ENCODE peak calls at places on chromosome 22, in six cellular contexts. One of them, this sample, is unnamed. For H3K4me1, the result is how much of the 10 kb centered on the place peaks cover.

GRCh38 chr22:47724030-47724429 is 961.6 kb downstream of the TBC1D22A start:
- DNase-seq in A549: no peak
- DNase-seq in vagina: no peak
- DNase-seq in BE2C: no peak
- DNase-seq in Peyer's patch: no peak
- DNase-seq in pancreas: no peak
- DNase-seq in this sample: no peak

GRCh38 chr22:37674951-37675929 is at the start of gene LGALS1:
- DNase-seq in A549: peak
- DNase-seq in vagina: no peak
- DNase-seq in BE2C: peak
- DNase-seq in Peyer's patch: peak
- DNase-seq in pancreas: peak
- DNase-seq in this sample: peak

GRCh38 chr22:43953988-43954771 is 1.1 kb upstream of the SAMM50 start:
- DNase-seq in A549: no peak
- DNase-seq in vagina: no peak
- DNase-seq in BE2C: no peak
- DNase-seq in Peyer's patch: no peak
- DNase-seq in pancreas: no peak
- DNase-seq in this sample: no peak

GRCh38 chr22:29342177-29342576 is 26.7 kb upstream of the RASL10A start:
- DNase-seq in A549: no peak
- DNase-seq in vagina: no peak
- DNase-seq in BE2C: no peak
- DNase-seq in Peyer's patch: no peak
- DNase-seq in pancreas: no peak
- DNase-seq in this sample: no peak

GRCh38 chr22:26134654-26135330 is 34.5 kb upstream of the SEZ6L start:
- DNase-seq in A549: peak
- DNase-seq in vagina: no peak
- DNase-seq in BE2C: peak
- DNase-seq in Peyer's patch: no peak
- DNase-seq in pancreas: no peak
- DNase-seq in this sample: no peak

GRCh38 chr22:41524809-41525449 is 19.3 kb downstream of the POLR3H start:
- DNase-seq in A549: no peak
- DNase-seq in vagina: no peak
- DNase-seq in BE2C: no peak
- DNase-seq in Peyer's patch: no peak
- DNase-seq in pancreas: peak
- DNase-seq in this sample: no peak

GRCh38 chr22:28297504-28297903 is 378.4 kb upstream of the PITPNB start:
- DNase-seq in A549: no peak
- DNase-seq in vagina: no peak
- DNase-seq in BE2C: no peak
- DNase-seq in Peyer's patch: no peak
- DNase-seq in pancreas: no peak
- DNase-seq in this sample: no peak

GRCh38 chr22:49877642-49878041 is 24.0 kb downstream of the ZBED4 start:
- DNase-seq in A549: no peak
- DNase-seq in vagina: no peak
- DNase-seq in BE2C: no peak
- DNase-seq in Peyer's patch: no peak
- DNase-seq in pancreas: no peak
- DNase-seq in this sample: no peak

GRCh38 chr22:40289991-40290459 is 56.3 kb upstream of the ADSL start:
- DNase-seq in A549: no peak
- DNase-seq in vagina: no peak
- DNase-seq in BE2C: no peak
- DNase-seq in Peyer's patch: no peak
- DNase-seq in pancreas: no peak
- DNase-seq in this sample: no peak

GRCh38 chr22:39429186-39429585 is 27.6 kb upstream of the MGAT3 start:
- DNase-seq in A549: no peak
- DNase-seq in vagina: no peak
- DNase-seq in BE2C: no peak
- DNase-seq in Peyer's patch: no peak
- DNase-seq in pancreas: no peak
- DNase-seq in this sample: no peak

GRCh38 chr22:22422629-22423112 is 85.9 kb downstream of the ZNF280B start:
- DNase-seq in A549: peak
- DNase-seq in vagina: peak
- DNase-seq in BE2C: peak
- DNase-seq in Peyer's patch: peak
- DNase-seq in pancreas: peak
- DNase-seq in this sample: no peak

GRCh38 chr22:35629406-35630234 is 12.5 kb upstream of the MB start:
- DNase-seq in A549: peak
- DNase-seq in vagina: no peak
- DNase-seq in BE2C: no peak
- DNase-seq in Peyer's patch: no peak
- DNase-seq in pancreas: no peak
- DNase-seq in this sample: peak

GRCh38 chr22:35804421-35804820 is 86.7 kb downstream of the APOL5 start:
- DNase-seq in A549: no peak
- DNase-seq in vagina: no peak
- DNase-seq in BE2C: no peak
- DNase-seq in Peyer's patch: no peak
- DNase-seq in pancreas: no peak
- DNase-seq in this sample: no peak

GRCh38 chr22:29799217-29799680 is 32.1 kb downstream of the UQCR10 start:
- DNase-seq in A549: peak
- DNase-seq in vagina: no peak
- DNase-seq in BE2C: peak
- DNase-seq in Peyer's patch: no peak
- DNase-seq in pancreas: peak
- DNase-seq in this sample: peak

GRCh38 chr22:49208768-49209252 is 618.9 kb downstream of the BRD1 start:
- DNase-seq in A549: no peak
- DNase-seq in vagina: no peak
- DNase-seq in BE2C: no peak
- DNase-seq in Peyer's patch: peak
- DNase-seq in pancreas: no peak
- DNase-seq in this sample: no peak

GRCh38 chr22:47329727-47330653 is 567.5 kb downstream of the TBC1D22A start:
- DNase-seq in A549: no peak
- DNase-seq in vagina: no peak
- DNase-seq in BE2C: no peak
- DNase-seq in Peyer's patch: no peak
- DNase-seq in pancreas: no peak
- DNase-seq in this sample: no peak

GRCh38 chr22:37248251-37248650 is 4.2 kb upstream of the RAC2 start:
- DNase-seq in A549: no peak
- DNase-seq in vagina: no peak
- DNase-seq in BE2C: no peak
- DNase-seq in Peyer's patch: no peak
- DNase-seq in pancreas: no peak
- DNase-seq in this sample: no peak

GRCh38 chr22:49983148-49984042 is 22.8 kb downstream of the PIM3 start:
- DNase-seq in A549: no peak
- DNase-seq in vagina: peak
- DNase-seq in BE2C: peak
- DNase-seq in Peyer's patch: peak
- DNase-seq in pancreas: peak
- DNase-seq in this sample: peak

GRCh38 chr22:31334329-31334728 is 11.8 kb downstream of the PATZ1 start:
- DNase-seq in A549: no peak
- DNase-seq in vagina: no peak
- DNase-seq in BE2C: no peak
- DNase-seq in Peyer's patch: no peak
- DNase-seq in pancreas: no peak
- DNase-seq in this sample: no peak

GRCh38 chr22:31329453-31330215 is 16.5 kb downstream of the PATZ1 start:
- DNase-seq in A549: no peak
- DNase-seq in vagina: no peak
- DNase-seq in BE2C: no peak
- DNase-seq in Peyer's patch: no peak
- DNase-seq in pancreas: no peak
- DNase-seq in this sample: peak

GRCh38 chr22:31332886-31333285 is 13.3 kb downstream of the PATZ1 start:
- DNase-seq in A549: no peak
- DNase-seq in vagina: no peak
- DNase-seq in BE2C: no peak
- DNase-seq in Peyer's patch: no peak
- DNase-seq in pancreas: no peak
- DNase-seq in this sample: no peak

GRCh38 chr22:31333648-31334047 is 12.5 kb downstream of the PATZ1 start:
- DNase-seq in A549: no peak
- DNase-seq in vagina: no peak
- DNase-seq in BE2C: no peak
- DNase-seq in Peyer's patch: no peak
- DNase-seq in pancreas: no peak
- DNase-seq in this sample: no peak

GRCh38 chr22:31332010-31332409 is 14.1 kb downstream of the PATZ1 start:
- DNase-seq in A549: no peak
- DNase-seq in vagina: no peak
- DNase-seq in BE2C: no peak
- DNase-seq in Peyer's patch: no peak
- DNase-seq in pancreas: no peak
- DNase-seq in this sample: no peak
- H3K4me1 ChIP-seq in A549: under half
- H3K4me1 ChIP-seq in vagina: under half
- H3K4me1 ChIP-seq in BE2C: under half
- H3K4me1 ChIP-seq in Peyer's patch: under half
- H3K4me1 ChIP-seq in pancreas: under half
- H3K4me1 ChIP-seq in this sample: under half

GRCh38 chr22:20224917-20225692 is 43.0 kb downstream of the RTN4R start:
- DNase-seq in A549: no peak
- DNase-seq in vagina: no peak
- DNase-seq in BE2C: no peak
- DNase-seq in Peyer's patch: no peak
- DNase-seq in pancreas: no peak
- DNase-seq in this sample: no peak
- H3K4me1 ChIP-seq in A549: under half
- H3K4me1 ChIP-seq in vagina: under half
- H3K4me1 ChIP-seq in BE2C: under half
- H3K4me1 ChIP-seq in Peyer's patch: under half
- H3K4me1 ChIP-seq in pancreas: under half
- H3K4me1 ChIP-seq in this sample: under half

GRCh38 chr22:32830473-32830872 is 29.0 kb downstream of the TIMP3 start:
- DNase-seq in A549: no peak
- DNase-seq in vagina: no peak
- DNase-seq in BE2C: no peak
- DNase-seq in Peyer's patch: no peak
- DNase-seq in pancreas: no peak
- DNase-seq in this sample: peak

GRCh38 chr22:32828150-32828549 is 26.6 kb downstream of the TIMP3 start:
- DNase-seq in A549: no peak
- DNase-seq in vagina: no peak
- DNase-seq in BE2C: no peak
- DNase-seq in Peyer's patch: no peak
- DNase-seq in pancreas: no peak
- DNase-seq in this sample: no peak

GRCh38 chr22:32829451-32829851 is 27.9 kb downstream of the TIMP3 start:
- DNase-seq in A549: no peak
- DNase-seq in vagina: no peak
- DNase-seq in BE2C: no peak
- DNase-seq in Peyer's patch: no peak
- DNase-seq in pancreas: no peak
- DNase-seq in this sample: no peak

GRCh38 chr22:32827061-32827602 is 25.6 kb downstream of the TIMP3 start:
- DNase-seq in A549: no peak
- DNase-seq in vagina: no peak
- DNase-seq in BE2C: no peak
- DNase-seq in Peyer's patch: no peak
- DNase-seq in pancreas: no peak
- DNase-seq in this sample: no peak

DNA sequence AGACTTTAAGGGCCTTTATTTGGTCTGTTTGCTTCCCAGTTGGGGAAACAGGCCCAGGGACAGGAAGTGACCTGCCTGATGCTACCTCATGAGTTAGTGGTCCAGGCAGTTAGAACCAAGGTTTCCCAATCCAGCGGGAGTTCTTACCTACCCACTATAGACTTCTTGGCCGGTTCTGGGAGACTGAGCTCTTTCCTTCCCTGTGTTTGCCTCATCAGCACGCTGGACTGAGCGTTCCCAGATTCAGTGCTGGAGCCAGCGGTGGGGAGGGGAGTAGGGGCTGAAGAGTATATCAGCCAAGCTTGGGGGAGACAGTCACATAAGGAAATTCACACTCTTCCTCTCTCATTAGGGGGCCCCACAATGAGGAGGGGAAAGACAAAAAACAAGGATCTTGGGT is 27.1 kb downstream of the TIMP3 start:
- DNase-seq in A549: no peak
- DNase-seq in vagina: no peak
- DNase-seq in BE2C: no peak
- DNase-seq in Peyer's patch: no peak
- DNase-seq in pancreas: no peak
- DNase-seq in this sample: peak
- H3K4me1 ChIP-seq in A549: under half
- H3K4me1 ChIP-seq in vagina: half or more
- H3K4me1 ChIP-seq in BE2C: under half
- H3K4me1 ChIP-seq in Peyer's patch: under half
- H3K4me1 ChIP-seq in pancreas: under half
- H3K4me1 ChIP-seq in this sample: under half

DNA sequence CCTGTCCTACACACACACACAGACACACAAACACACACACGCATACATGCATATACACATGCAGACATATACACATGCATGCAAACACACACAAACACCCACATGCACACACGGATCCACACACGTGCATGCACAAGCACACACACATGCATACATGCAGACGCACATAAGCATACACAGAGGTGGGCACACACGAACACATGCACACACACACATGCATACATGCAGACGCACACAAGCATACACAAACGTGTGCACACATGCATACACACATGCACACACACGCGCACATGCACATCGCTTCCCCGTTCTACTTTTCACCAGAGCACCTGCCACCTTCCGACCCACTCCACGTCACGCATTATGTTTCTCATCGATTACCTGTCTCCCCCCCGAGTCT is 13.2 kb downstream of the PHF21B start:
- DNase-seq in A549: no peak
- DNase-seq in vagina: no peak
- DNase-seq in BE2C: no peak
- DNase-seq in Peyer's patch: no peak
- DNase-seq in pancreas: no peak
- DNase-seq in this sample: no peak
- H3K4me1 ChIP-seq in A549: under half
- H3K4me1 ChIP-seq in vagina: under half
- H3K4me1 ChIP-seq in BE2C: under half
- H3K4me1 ChIP-seq in Peyer's patch: under half
- H3K4me1 ChIP-seq in pancreas: under half
- H3K4me1 ChIP-seq in this sample: under half

This sample was measured in uterus.